ENCODE peak calls at places on chromosomes 11 and 22, in four cellular contexts. Z, H, O and N are unnamed samples.

GRCh38 chr22:41132555-41132954 is 40.2 kb downstream of the EP300 start:
- DNase-seq in O (no peak), H (no peak), Z (no peak), N (no peak)

GRCh38 chr11:105033781-105034180 is 1.2 kb downstream of the CASP1 start:
- DNase-seq in H (no peak), Z (no peak), O (no peak), N (peak)

GRCh38 chr22:30262917-30263741 is 3.5 kb downstream of the OSM start:
- DNase-seq in H (peak), O (peak), Z (peak), N (peak)

GRCh38 chr11:1502971-1503707 is 16.6 kb upstream of the MOB2 start:
- DNase-seq in O (no peak), H (no peak), Z (no peak), N (no peak)

GRCh38 chr11:131430466-131431176 is 60.2 kb downstream of the NTM start:
- DNase-seq in O (peak), Z (no peak), H (peak), N (peak)

GRCh38 chr11:58316142-58316541 is 42.7 kb downstream of the OR5B17 start:
- DNase-seq in H (peak), O (peak), Z (no peak), N (no peak)

GRCh38 chr22:24554316-24555159 is at the start of gene GUCD1:
- DNase-seq in Z (peak), O (peak), H (peak), N (peak)

GRCh38 chr11:3609416-3610265 is 32.2 kb downstream of the ART5 start:
- DNase-seq in O (peak), H (peak), Z (peak), N (peak)

GRCh38 chr22:44026630-44027511 is 2.8 kb downstream of the PARVB start:
- DNase-seq in H (peak), O (no peak), Z (no peak), N (peak)

GRCh38 chr11:123546515-123546914 is 107.9 kb downstream of the SCN3B start:
- DNase-seq in O (peak), Z (no peak), H (no peak), N (no peak)

DNA sequence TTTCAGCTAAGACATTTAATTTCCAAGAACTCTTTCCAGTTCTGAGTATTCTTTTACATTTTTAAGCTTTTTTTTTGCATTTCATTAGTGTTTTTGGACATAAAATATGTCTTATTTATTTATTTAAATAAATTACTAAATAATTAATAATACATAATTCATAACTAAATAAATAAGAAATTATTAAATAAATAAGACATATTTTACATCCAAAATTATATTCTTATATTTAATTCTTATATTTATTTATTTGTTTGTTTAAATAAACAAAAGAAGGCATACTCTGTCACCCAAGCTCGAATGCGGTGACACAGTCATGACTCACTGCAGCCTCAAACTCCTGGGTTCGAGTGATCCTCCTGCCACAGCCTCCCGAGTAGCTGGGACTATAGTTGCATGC is 3.1 kb upstream of the MMP27 start:
- DNase-seq in H (no peak), Z (no peak), O (no peak), N (no peak)
- TF ChIP-seq CTCF in H (no peak), Z (no peak), O (no peak), N (no peak)

DNA sequence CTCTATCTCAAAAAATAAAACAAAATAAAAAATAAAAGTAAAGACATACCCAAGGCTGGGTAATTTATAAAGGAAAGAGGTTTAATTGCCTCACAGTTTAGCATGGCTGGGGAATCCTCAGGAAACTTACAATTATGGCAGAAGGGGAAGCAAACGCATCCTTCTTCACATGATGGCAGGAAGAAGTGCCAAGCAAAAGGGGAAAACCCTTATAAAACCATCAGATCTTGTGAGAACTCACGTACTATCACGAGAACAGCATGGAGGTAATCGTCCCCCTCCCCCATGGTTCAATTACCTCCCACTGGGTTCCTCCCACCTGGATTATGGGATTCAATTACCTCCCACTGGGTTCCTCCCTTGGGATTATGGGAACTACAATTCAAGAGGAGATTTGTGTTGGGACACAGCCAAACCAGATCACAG is 8.3 kb upstream of the SSTR3 start:
- DNase-seq in O (no peak), H (no peak), Z (no peak), N (no peak)
- H3K27ac ChIP-seq in O (no peak), H (no peak), Z (no peak), N (no peak)

DNA sequence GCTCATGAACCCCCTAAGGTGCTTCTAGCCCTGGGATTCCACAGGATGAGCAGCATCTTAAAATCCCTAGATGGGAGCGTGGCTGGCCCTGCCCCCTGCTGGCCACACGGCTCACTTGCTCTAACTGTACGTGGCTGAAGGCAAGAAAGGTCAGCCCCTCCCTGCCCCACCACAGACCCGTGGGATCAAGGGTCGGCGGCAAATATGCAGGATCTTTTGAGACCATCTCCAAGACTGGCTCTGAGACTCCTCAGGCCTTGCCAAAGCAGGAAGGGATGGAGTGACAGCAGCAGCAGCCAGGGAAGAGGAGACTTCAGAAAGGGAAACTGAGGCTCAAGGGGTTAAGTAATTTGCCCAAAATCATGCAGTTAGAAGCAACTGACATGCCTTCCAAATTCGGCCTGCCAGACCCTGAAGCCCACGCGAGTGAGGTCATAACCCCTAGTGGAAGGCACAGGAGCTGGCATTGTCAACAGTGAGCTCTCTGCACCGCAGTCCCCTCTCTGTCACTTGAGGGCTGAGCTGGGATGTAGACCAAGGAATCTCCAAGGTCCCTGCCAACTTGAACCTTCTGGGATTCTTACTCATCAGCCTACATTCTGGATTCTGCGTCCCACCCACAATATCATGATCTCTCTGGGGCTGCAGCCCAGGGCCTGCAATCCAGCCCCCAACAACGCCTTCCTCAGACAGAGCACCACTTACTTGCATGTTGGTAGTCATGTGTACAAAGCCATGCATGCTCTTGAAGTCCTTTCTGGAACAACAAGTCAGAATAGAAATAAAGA is 31.4 kb downstream of the CREB3L1 start:
- DNase-seq in H (peak), Z (peak), O (peak), N (peak)
- TF ChIP-seq EZH2 in H (no peak), Z (no peak), O (no peak), N (no peak)

DNA sequence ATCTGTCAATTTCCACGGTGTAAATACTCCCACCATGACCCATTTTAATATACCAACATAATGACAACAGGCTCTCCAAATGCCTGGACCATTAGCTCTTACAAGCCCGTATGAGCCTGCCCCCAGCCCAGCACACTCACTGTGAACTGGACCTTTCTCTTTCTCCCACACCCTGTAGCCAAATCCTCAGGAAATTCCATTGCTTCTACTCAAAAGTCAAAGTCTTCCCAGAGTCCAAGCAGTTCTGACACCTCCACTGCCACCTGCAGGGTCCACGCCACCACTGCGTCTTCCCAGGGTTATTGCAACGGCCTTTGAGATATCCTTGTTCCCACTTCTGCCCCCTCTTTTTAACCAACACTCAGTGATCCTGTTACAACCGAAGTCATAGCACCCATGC is 110.1 kb upstream of the ASPHD2 start:
- DNase-seq in Z (peak), O (peak), H (no peak), N (no peak)
- TF ChIP-seq CTCF in Z (peak), O (peak), H (no peak), N (no peak)

GRCh38 chr11:6486256-6486655 is 5.0 kb downstream of the TIMM10B start:
- DNase-seq in Z (no peak), O (no peak), H (no peak), N (no peak)
- H3K27ac ChIP-seq in Z (no peak), O (no peak), H (no peak), N (no peak)

GRCh38 chr22:49999901-50000586 is 12.5 kb downstream of the IL17REL start:
- DNase-seq in Z (peak), O (no peak), H (no peak), N (no peak)
- TF ChIP-seq EZH2 in Z (peak), O (no peak), H (no peak), N (no peak)

DNA sequence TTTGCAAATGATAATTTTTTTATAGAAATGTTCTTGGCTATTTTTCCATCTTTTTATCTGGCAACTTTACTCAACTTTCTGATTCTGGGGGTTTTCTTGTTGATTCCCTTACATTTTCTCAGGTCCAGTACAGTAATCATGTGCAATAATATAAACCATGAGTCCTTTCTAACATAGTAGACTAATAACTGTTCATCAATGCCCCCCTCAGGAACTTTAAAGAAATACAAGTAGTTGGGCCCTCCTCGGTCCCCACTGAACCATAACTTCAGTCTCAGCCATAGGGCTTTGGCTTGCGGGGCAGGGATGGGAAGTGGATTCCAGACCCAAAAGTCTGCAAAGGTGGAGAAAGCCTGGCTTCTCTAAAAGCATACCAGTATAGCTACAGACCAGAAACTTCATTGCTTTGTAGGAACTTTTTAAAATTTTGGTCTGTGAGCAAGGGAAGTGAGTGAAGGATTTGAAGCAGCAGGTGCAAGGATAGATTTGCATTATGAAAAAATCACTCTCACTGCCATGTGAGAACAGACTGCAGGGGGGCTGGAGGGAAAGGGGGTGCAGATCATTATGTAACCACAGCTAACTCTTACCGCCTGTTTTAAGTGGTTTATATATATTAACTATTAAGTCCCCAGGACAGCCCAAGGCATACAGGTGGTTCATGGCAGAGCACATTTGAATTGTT is 10.5 kb upstream of the TUB start:
- DNase-seq in H (peak), O (peak), Z (peak), N (peak)
- TF ChIP-seq CTCF in H (peak), O (peak), Z (peak), N (peak)